ENCODE peak calls at places on chromosomes 1 and 21, in five cellular contexts. N, S, B, C and A are unnamed samples. For H3K4me1, the result is how much of the 10 kb centered on the place peaks cover.

GRCh38 chr1:17023573-17023972 is 11.8 kb upstream of the ATP13A2 start:
- DNase-seq in N (no peak), S (no peak), B (no peak), C (no peak), A (no peak)

GRCh38 chr1:162987866-162988265 is 81.3 kb upstream of the RGS4 start:
- DNase-seq in N (peak), S (no peak), B (no peak), C (peak), A (peak)

GRCh38 chr1:54260810-54261209 is 60.8 kb downstream of the MRPL37 start:
- DNase-seq in N (no peak), S (no peak), B (no peak), C (no peak), A (no peak)

GRCh38 chr1:29793653-29794348 is 557.5 kb downstream of the PTPRU start:
- DNase-seq in N (no peak), S (no peak), B (no peak), C (no peak), A (no peak)

GRCh38 chr1:9714257-9714718 is 62.8 kb downstream of the PIK3CD start:
- DNase-seq in N (no peak), S (peak), B (no peak), C (no peak), A (no peak)

GRCh38 chr1:182331412-182331811 is 60.2 kb downstream of the GLUL start:
- DNase-seq in N (no peak), S (no peak), B (no peak), C (no peak), A (no peak)

GRCh38 chr1:243982451-243983018 is 68.5 kb upstream of the ZBTB18 start:
- DNase-seq in N (no peak), S (peak), B (no peak), C (no peak), A (no peak)

GRCh38 chr1:47650205-47650604 is 212.4 kb downstream of the FOXD2 start:
- DNase-seq in N (peak), S (peak), B (no peak), C (peak), A (peak)

GRCh38 chr1:151494741-151495281 is 16.4 kb upstream of the CGN start:
- DNase-seq in N (peak), S (peak), B (no peak), C (peak), A (peak)

GRCh38 chr1:119711804-119712341 is at the start of gene PHGDH:
- DNase-seq in N (peak), S (peak), B (peak), C (peak), A (peak)

GRCh38 chr1:76861149-76861548 is 6.1 kb upstream of the ST6GALNAC5 start:
- DNase-seq in N (no peak), S (no peak), B (no peak), C (no peak), A (no peak)

GRCh38 chr1:36176151-36176949 is 20.4 kb downstream of the MAP7D1 start:
- DNase-seq in N (no peak), S (peak), B (no peak), C (no peak), A (no peak)

GRCh38 chr1:160096491-160097116 is 1.8 kb downstream of the IGSF8 start:
- DNase-seq in N (peak), S (peak), B (no peak), C (peak), A (peak)

GRCh38 chr1:19371226-19372135 is 59.4 kb downstream of the SLC66A1 start:
- DNase-seq in N (no peak), S (no peak), B (no peak), C (no peak), A (no peak)

GRCh38 chr1:233607252-233608119 is 6.4 kb upstream of the KCNK1 start:
- DNase-seq in N (no peak), S (no peak), B (no peak), C (peak), A (no peak)

GRCh38 chr1:1136547-1137230 is 20.8 kb upstream of the C1orf159 start:
- DNase-seq in N (no peak), S (no peak), B (no peak), C (no peak), A (no peak)

GRCh38 chr1:39545531-39545930 is 31.1 kb downstream of the PABPC4 start:
- DNase-seq in N (no peak), S (no peak), B (no peak), C (no peak), A (no peak)

GRCh38 chr1:45205000-45205909 is 1.1 kb downstream of the ZSWIM5 start:
- DNase-seq in N (peak), S (peak), B (peak), C (peak), A (peak)

GRCh38 chr1:204588826-204589225 is 72.6 kb downstream of the MDM4 start:
- DNase-seq in N (no peak), S (peak), B (no peak), C (no peak), A (no peak)

DNA sequence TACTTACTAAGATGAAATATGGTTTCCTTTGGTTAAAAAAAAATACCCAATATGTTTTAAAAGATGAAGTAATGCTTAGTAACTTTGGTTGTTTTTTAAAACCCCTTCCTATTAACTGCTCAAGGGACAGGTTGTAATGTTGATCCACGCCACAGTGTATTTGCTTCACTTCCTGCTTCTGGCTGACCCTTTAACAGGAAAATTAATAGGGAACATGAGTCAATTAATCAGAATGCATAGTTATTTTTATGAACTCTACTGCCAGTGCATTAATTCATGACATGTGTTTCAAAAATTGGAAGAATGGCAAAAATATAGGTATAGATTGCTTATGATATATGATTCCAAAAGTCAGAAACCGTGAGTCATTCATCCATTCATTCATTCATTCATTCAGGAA is 204.9 kb downstream of the SETD4 start:
- DNase-seq in N (peak), S (no peak), B (no peak), C (no peak), A (no peak)
- H3K4me1 ChIP-seq in N (under half), S (under half), B (under half), C (under half), A (under half)

DNA sequence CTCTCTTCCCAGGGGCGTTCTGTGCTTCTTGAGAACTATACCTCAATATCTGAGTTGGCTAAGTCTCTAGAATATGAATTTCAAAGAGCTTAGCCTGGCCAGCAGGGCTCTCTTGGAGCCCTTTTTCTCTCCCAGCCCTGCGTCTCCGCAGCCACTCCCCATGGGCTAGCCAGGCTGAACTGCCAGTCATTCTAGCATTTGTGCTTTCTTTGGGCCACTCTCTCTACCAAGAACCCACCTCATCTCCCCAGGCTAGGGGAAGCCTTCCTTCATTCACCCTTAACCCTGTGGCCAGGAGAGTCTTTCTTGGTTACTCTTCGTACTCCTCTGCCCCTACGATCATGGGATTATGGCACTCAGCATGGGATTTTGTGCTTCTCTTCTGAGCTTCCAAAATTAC is 18.2 kb downstream of the ABCG1 start:
- DNase-seq in N (no peak), S (no peak), B (no peak), C (no peak), A (no peak)
- H3K9ac ChIP-seq in N (no peak), S (no peak), B (no peak), C (no peak), A (no peak)

GRCh38 chr1:30907641-30908445 is 715 bp downstream of the SDC3 start:
- DNase-seq in N (no peak), S (no peak), B (no peak), C (no peak), A (no peak)
- H3K4me1 ChIP-seq in N (under half), S (under half), B (under half), C (under half), A (under half)

GRCh38 chr1:58885998-58886397 is 102.2 kb upstream of the JUN start:
- DNase-seq in N (no peak), S (no peak), B (no peak), C (peak), A (no peak)

GRCh38 chr1:58883037-58883887 is 99.4 kb upstream of the JUN start:
- DNase-seq in N (peak), S (peak), B (no peak), C (peak), A (peak)

GRCh38 chr1:58882322-58882951 is 98.6 kb upstream of the JUN start:
- DNase-seq in N (no peak), S (no peak), B (no peak), C (no peak), A (no peak)

GRCh38 chr1:58884706-58885661 is 101.1 kb upstream of the JUN start:
- DNase-seq in N (no peak), S (no peak), B (no peak), C (no peak), A (no peak)

DNA sequence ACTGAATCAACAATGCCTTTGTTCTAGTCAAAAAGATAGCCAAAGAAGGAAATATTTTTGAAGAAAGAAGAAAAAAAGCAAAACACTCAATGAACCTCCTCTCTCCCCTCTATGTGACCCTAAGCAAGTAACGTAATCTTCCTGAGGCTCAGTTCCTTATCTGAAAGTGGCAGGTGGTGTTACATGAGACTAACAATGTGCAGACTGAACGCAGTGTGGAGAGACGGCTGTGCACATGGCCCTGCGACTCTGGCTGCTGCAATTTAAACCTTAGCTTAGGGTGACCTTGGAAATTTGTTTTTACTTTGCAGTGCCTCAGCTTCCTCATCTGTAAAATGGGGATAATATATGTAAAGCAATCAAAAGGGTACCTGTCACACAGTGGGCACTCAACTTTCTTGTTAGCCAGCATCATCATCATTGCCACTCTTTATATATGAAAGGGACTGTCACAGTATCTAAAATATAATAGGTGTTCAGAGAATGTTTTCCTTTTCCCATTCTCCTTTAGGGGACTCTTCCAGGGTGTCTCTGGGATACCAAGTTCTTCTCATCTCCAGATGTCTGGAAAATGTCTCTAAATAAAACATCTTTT is 100.1 kb upstream of the JUN start:
- DNase-seq in N (no peak), S (no peak), B (no peak), C (peak), A (no peak)
- H3K9ac ChIP-seq in N (no peak), S (no peak), B (no peak), C (no peak), A (peak)